ENCODE peak calls at places on chromosomes 7 and 10, in seven cellular contexts. L, V, J, Y, I, N and W are unnamed samples.

GRCh38 chr7:147567043-147567442 is 1023.5 kb upstream of the C7orf33 start:
- DNase-seq in I (no peak), V (no peak), N (no peak), Y (no peak), L (no peak), J (no peak), W (no peak)

GRCh38 chr10:70053896-70054641 is 1.4 kb downstream of the MACROH2A2 start:
- DNase-seq in I (peak), Y (no peak), V (no peak), J (peak), L (no peak), N (no peak), W (no peak)

GRCh38 chr10:18005781-18006456 is 54.2 kb downstream of the SLC39A12 start:
- DNase-seq in N (no peak), I (no peak), Y (no peak), J (no peak), V (no peak), L (no peak), W (no peak)

GRCh38 chr10:57699944-57700343 is 567.8 kb downstream of the IPMK start:
- DNase-seq in L (no peak), V (no peak), Y (no peak), J (no peak), I (peak), N (no peak), W (no peak)

GRCh38 chr10:77077546-77077945 is 560.1 kb downstream of the KCNMA1 start:
- DNase-seq in Y (no peak), I (no peak), N (no peak), J (no peak), V (no peak), L (no peak), W (no peak)

GRCh38 chr10:11036424-11037011 is 18.8 kb downstream of the CELF2 start:
- DNase-seq in L (peak), J (peak), I (peak), V (no peak), N (no peak), Y (no peak), W (no peak)

GRCh38 chr10:48976208-48976607 is 36.6 kb upstream of the LRRC18 start:
- DNase-seq in V (no peak), I (peak), L (peak), Y (no peak), J (peak), N (no peak), W (no peak)

GRCh38 chr7:45407730-45408406 is 166.3 kb upstream of the ADCY1 start:
- DNase-seq in V (no peak), L (peak), N (peak), J (no peak), I (no peak), Y (no peak), W (no peak)

GRCh38 chr10:101146392-101147251 is 15.5 kb downstream of the TLX1 start:
- DNase-seq in I (peak), V (no peak), L (no peak), Y (no peak), N (no peak), J (no peak), W (no peak)

GRCh38 chr10:77975086-77975666 is 48.6 kb upstream of the DLG5 start:
- DNase-seq in L (no peak), Y (no peak), N (no peak), V (no peak), J (peak), I (no peak), W (no peak)

GRCh38 chr10:67934331-67934730 is 49.9 kb downstream of the SIRT1 start:
- DNase-seq in J (no peak), L (no peak), N (no peak), Y (no peak), I (no peak), V (no peak), W (no peak)

GRCh38 chr10:102796407-102797176 is 40.6 kb downstream of the CYP17A1 start:
- DNase-seq in L (peak), N (no peak), V (peak), Y (peak), J (no peak), I (no peak), W (peak)

GRCh38 chr7:36236073-36236472 is 83.0 kb downstream of the EEPD1 start:
- DNase-seq in L (no peak), N (peak), Y (no peak), V (no peak), J (no peak), I (no peak), W (no peak)

GRCh38 chr10:97163646-97164535 is 21.9 kb downstream of the SLIT1 start:
- DNase-seq in J (no peak), N (no peak), Y (no peak), L (no peak), V (no peak), I (no peak), W (no peak)

GRCh38 chr7:1738511-1738910 is 68.4 kb downstream of the ELFN1 start:
- DNase-seq in L (no peak), N (no peak), Y (no peak), V (no peak), I (no peak), J (no peak), W (no peak)

GRCh38 chr10:84296071-84296981 is 32.1 kb upstream of the CCSER2 start:
- DNase-seq in I (no peak), Y (no peak), N (no peak), L (no peak), J (no peak), V (no peak), W (no peak)

GRCh38 chr7:132394283-132395003 is 181.8 kb downstream of the PLXNA4 start:
- DNase-seq in L (peak), V (no peak), Y (no peak), I (peak), J (no peak), N (no peak), W (no peak)

GRCh38 chr7:156423876-156424275 is 216.7 kb upstream of the RNF32 start:
- DNase-seq in J (no peak), N (no peak), I (no peak), Y (no peak), L (no peak), V (no peak), W (no peak)

GRCh38 chr10:116801658-116802057 is 47.6 kb upstream of the ENO4 start:
- DNase-seq in L (no peak), J (no peak), Y (no peak), V (no peak), I (no peak), N (no peak), W (no peak)

GRCh38 chr10:44963772-44964633 is 4.4 kb downstream of the RASSF4 start:
- DNase-seq in I (no peak), J (peak), N (no peak), Y (no peak), L (no peak), V (no peak), W (no peak)

GRCh38 chr7:129845178-129845971 is 107.4 kb downstream of the UBE2H start:
- DNase-seq in I (no peak), Y (no peak), V (no peak), L (peak), J (no peak), N (no peak), W (no peak)

GRCh38 chr7:40211291-40212003 is 76.6 kb downstream of the SUGCT start:
- DNase-seq in J (no peak), I (no peak), Y (no peak), V (no peak), L (no peak), N (no peak), W (no peak)

GRCh38 chr10:76984559-76985443 is 652.8 kb downstream of the KCNMA1 start:
- DNase-seq in L (peak), N (peak), J (peak), Y (no peak), V (peak), I (peak), W (peak)

GRCh38 chr10:34955391-34955790 is 134.8 kb downstream of the CUL2 start:
- DNase-seq in Y (no peak), N (no peak), L (no peak), V (no peak), J (no peak), I (no peak), W (no peak)

GRCh38 chr7:33903770-33904679 is 1.3 kb upstream of the BMPER start:
- DNase-seq in Y (no peak), V (peak), N (no peak), J (peak), L (no peak), I (peak), W (no peak)

GRCh38 chr10:47291682-47292081 is 8.3 kb upstream of the GDF10 start:
- DNase-seq in I (no peak), N (no peak), Y (no peak), J (no peak), L (no peak), V (no peak), W (no peak)

GRCh38 chr7:28768577-28769147 is 189.5 kb downstream of the TRIL start:
- DNase-seq in V (no peak), Y (no peak), J (no peak), L (no peak), N (no peak), I (no peak), W (no peak)

GRCh38 chr10:15092855-15093408 is 4.2 kb upstream of the RPP38 start:
- DNase-seq in N (no peak), I (no peak), L (no peak), V (no peak), J (no peak), Y (no peak), W (no peak)

GRCh38 chr7:55526770-55527169 is 45.5 kb downstream of the VOPP1 start:
- DNase-seq in Y (no peak), V (no peak), N (no peak), J (no peak), L (peak), I (no peak), W (no peak)

GRCh38 chr7:156061689-156062255 is 249.5 kb upstream of the SHH start:
- DNase-seq in L (no peak), Y (no peak), V (no peak), N (no peak), I (no peak), J (no peak), W (no peak)

GRCh38 chr10:110993024-110993693 is 73.8 kb downstream of the SHOC2 start:
- DNase-seq in L (no peak), I (no peak), Y (peak), V (no peak), N (no peak), J (no peak), W (no peak)

GRCh38 chr7:42183547-42183946 is 53.5 kb downstream of the GLI3 start:
- DNase-seq in J (no peak), L (no peak), V (no peak), N (no peak), Y (no peak), I (no peak), W (no peak)

GRCh38 chr10:126667568-126667967 is 2.9 kb downstream of the C10orf90 start:
- DNase-seq in V (no peak), J (no peak), N (no peak), I (no peak), L (no peak), Y (no peak), W (no peak)

GRCh38 chr10:115665549-115665948 is 572.4 kb downstream of the ATRNL1 start:
- DNase-seq in J (no peak), L (no peak), V (no peak), N (no peak), I (no peak), Y (no peak), W (no peak)

GRCh38 chr7:47256016-47256415 is 325.9 kb downstream of the TNS3 start:
- DNase-seq in J (no peak), N (no peak), I (no peak), Y (no peak), V (no peak), L (no peak), W (no peak)

GRCh38 chr7:94396606-94397005 is 1.9 kb downstream of the COL1A2 start:
- DNase-seq in L (no peak), N (no peak), J (no peak), V (no peak), I (no peak), Y (no peak), W (no peak)

GRCh38 chr7:94396044-94396443 is 1.3 kb downstream of the COL1A2 start:
- DNase-seq in N (no peak), V (no peak), Y (no peak), L (peak), I (no peak), J (no peak), W (no peak)

GRCh38 chr7:94394399-94395140 is at the start of gene COL1A2:
- DNase-seq in N (no peak), L (peak), V (no peak), I (peak), J (no peak), Y (no peak), W (no peak)

GRCh38 chr7:94394058-94394398 is 667 bp upstream of the COL1A2 start:
- DNase-seq in Y (no peak), J (no peak), I (peak), V (no peak), L (no peak), N (no peak), W (no peak)

DNA sequence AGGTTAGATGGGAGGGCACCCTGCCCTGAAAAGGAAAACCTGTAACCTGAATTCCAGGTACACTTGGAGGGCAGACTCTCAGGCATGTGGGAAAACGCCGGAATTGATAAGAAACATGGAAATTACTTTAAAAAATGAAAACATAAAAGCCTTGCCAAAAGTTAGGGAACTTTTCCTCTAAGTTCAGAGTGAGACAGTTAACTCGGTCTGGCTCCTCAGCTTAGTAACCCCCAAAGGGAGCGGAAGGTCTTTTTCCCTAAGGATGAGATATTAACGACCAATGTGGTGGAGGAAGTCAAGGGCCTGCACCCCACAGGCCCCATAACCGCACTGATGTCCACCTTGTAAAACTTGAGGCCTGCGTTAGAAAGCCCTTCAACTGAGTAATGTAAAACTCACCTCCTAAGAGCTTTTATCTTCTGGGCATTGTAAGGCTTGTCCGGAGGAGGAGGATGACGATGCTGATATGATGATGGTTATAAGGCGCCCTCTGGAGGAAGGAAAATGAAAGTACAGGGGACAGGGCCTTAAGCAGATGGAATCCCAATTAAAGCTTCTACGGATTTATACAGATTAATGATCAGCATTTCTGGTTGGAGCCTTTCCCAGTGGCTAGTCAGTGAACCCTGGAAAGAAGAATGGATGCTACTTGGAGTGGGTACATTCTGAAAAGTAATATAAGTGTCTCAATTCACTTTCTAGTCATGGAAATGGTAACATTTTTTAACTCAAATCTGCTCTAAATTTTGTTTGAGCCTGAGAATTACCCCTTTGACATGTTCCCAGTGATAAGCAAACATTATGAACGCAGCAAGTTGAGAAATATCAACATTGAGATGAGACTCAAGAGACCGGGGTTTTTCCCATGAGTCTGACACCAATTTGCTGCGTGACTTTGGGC is 696 bp downstream of the COL1A2 start:
- DNase-seq in I (peak), Y (peak), J (peak), L (peak), V (peak), N (no peak), W (peak)
- TF ChIP-seq TAF1 in I (peak), Y (no peak), J (no peak), L (no peak), V (no peak), N (no peak), W (no peak)

GRCh38 chr10:8874268-8874667 is 819.8 kb downstream of the GATA3 start:
- DNase-seq in N (no peak), J (no peak), Y (no peak), V (no peak), L (no peak), I (no peak), W (no peak)

GRCh38 chr10:8876171-8876570 is 821.7 kb downstream of the GATA3 start:
- DNase-seq in V (no peak), J (no peak), I (no peak), L (no peak), N (no peak), Y (no peak), W (no peak)

GRCh38 chr10:8873310-8873709 is 818.8 kb downstream of the GATA3 start:
- DNase-seq in L (no peak), V (no peak), Y (no peak), N (no peak), I (peak), J (no peak), W (no peak)

GRCh38 chr10:8874972-8875371 is 820.5 kb downstream of the GATA3 start:
- DNase-seq in I (no peak), N (no peak), V (no peak), J (no peak), L (no peak), Y (no peak), W (no peak)
- TF ChIP-seq TAF1 in I (no peak), N (no peak), V (no peak), J (no peak), L (no peak), Y (no peak), W (no peak)

DNA sequence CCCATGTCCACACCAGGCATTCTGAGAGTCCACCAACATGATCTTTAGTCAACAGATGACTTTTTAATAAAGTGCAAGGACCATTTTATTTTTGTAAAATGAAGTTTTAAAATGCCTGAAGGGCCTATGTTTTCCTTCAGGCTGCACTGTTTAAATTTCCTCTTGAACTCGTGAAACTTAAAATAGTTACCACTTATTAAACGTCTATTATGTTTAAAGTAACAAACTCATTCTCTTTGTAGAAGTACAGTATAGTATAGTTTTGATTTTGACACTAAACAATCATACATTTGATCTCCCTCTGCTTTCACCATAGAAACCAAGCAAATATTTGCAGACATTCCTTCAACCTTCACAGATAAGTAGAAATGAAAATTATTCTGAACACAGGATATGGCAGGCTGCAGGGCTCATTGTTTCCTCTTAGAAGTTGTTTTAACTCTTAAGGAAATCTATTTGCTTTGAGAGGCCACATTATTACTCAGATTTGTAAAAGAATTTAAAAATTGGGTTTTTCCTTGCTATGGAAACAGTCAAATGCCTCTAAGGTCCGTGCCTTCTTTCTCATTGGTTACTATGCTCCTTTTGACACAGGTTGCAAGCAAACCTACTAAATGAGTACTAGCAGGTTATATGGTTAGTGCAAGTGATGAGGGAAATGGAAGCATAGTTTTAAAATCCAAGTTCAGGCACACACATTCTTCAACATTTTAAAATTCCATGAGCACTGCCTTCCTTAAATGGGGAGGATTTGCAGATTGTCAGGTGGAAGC is 92.8 kb upstream of the FAM133B start:
- DNase-seq in V (no peak), L (no peak), N (no peak), J (peak), I (no peak), Y (no peak), W (no peak)
- TF ChIP-seq TAF1 in V (no peak), L (no peak), N (no peak), J (no peak), I (no peak), Y (no peak), W (no peak)

GRCh38 chr10:6109444-6109775 is 20.6 kb downstream of the RBM17 start:
- DNase-seq in V (no peak), J (no peak), I (no peak), L (no peak), Y (no peak), N (no peak), W (no peak)

GRCh38 chr10:6112893-6113292 is 24.1 kb downstream of the RBM17 start:
- DNase-seq in Y (no peak), I (no peak), J (peak), V (no peak), L (no peak), N (no peak), W (no peak)

GRCh38 chr10:6108072-6108471 is 19.2 kb downstream of the RBM17 start:
- DNase-seq in Y (no peak), L (no peak), I (no peak), N (no peak), V (no peak), J (no peak), W (no peak)

GRCh38 chr10:6110136-6110535 is 21.3 kb downstream of the RBM17 start:
- DNase-seq in Y (no peak), L (no peak), I (no peak), V (no peak), J (no peak), N (no peak), W (no peak)

GRCh38 chr10:6108631-6109443 is 20.0 kb downstream of the RBM17 start:
- DNase-seq in Y (no peak), V (no peak), J (peak), N (peak), I (peak), L (peak), W (no peak)
- TF ChIP-seq TAF1 in Y (no peak), V (no peak), J (no peak), N (no peak), I (no peak), L (no peak), W (no peak)

DNA sequence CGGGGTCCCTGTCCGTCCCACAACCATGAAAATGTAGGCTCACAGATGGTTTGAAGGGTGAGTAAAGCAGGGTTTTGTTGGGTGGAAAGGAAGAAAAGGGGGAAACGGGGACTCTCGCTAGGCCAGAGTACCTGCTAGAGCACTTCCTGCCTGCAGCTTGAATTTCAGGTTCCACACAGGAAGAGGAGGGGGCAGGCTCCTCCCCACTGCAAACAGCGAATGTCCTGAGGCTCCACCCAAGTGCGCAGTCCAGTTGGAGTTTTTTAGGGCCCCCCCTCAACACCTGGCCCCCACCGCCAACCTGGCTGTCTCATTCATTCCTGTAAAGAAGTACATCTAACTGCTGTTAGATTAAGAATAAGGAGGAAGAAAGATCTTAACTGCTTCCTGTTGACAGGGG is 414.7 kb downstream of the SH2D4B start:
- DNase-seq in N (no peak), Y (no peak), I (no peak), J (no peak), V (no peak), L (no peak), W (no peak)
- TF ChIP-seq TAF1 in N (no peak), Y (no peak), I (no peak), J (no peak), V (no peak), L (no peak), W (no peak)

GRCh38 chr7:144057954-144058353 is 9.2 kb downstream of the OR2A5 start:
- DNase-seq in N (no peak), L (peak), J (peak), I (no peak), Y (no peak), V (no peak), W (no peak)

GRCh38 chr7:144069511-144069910 is at the start of gene OR2A25:
- DNase-seq in Y (no peak), V (no peak), I (no peak), L (no peak), J (no peak), N (no peak), W (no peak)

GRCh38 chr7:144063710-144064109 is 5.9 kb upstream of the OR2A25 start:
- DNase-seq in V (no peak), J (no peak), L (peak), Y (no peak), N (no peak), I (no peak), W (no peak)
- TF ChIP-seq TAF1 in V (no peak), J (no peak), L (no peak), Y (no peak), N (no peak), I (no peak), W (no peak)